ENCODE peak calls at places on chromosome 11, in four cellular contexts. One of them, this sample, is unnamed.

GRCh38 chr11:78426845-78427244 is 9.2 kb upstream of the GAB2 start:
- DNase-seq in NCI-H1105: no peak
- DNase-seq in activated T-cell treated with anti-CD3 and anti-CD28 coated beads for 1 hour: no peak
- DNase-seq in fibroblast of villous mesenchyme: no peak
- DNase-seq in this sample: no peak

GRCh38 chr11:127996825-127997224 is 590.5 kb downstream of the ETS1 start:
- DNase-seq in NCI-H1105: no peak
- DNase-seq in activated T-cell treated with anti-CD3 and anti-CD28 coated beads for 1 hour: no peak
- DNase-seq in fibroblast of villous mesenchyme: no peak
- DNase-seq in this sample: no peak

GRCh38 chr11:556175-556699 is 4.3 kb downstream of the LMNTD2 start:
- DNase-seq in NCI-H1105: no peak
- DNase-seq in activated T-cell treated with anti-CD3 and anti-CD28 coated beads for 1 hour: no peak
- DNase-seq in fibroblast of villous mesenchyme: no peak
- DNase-seq in this sample: no peak

GRCh38 chr11:27882066-27882697 is 181.9 kb upstream of the BDNF start:
- DNase-seq in NCI-H1105: no peak
- DNase-seq in activated T-cell treated with anti-CD3 and anti-CD28 coated beads for 1 hour: no peak
- DNase-seq in fibroblast of villous mesenchyme: peak
- DNase-seq in this sample: no peak

GRCh38 chr11:129643031-129643721 is 172.5 kb upstream of the TMEM45B start:
- DNase-seq in NCI-H1105: no peak
- DNase-seq in activated T-cell treated with anti-CD3 and anti-CD28 coated beads for 1 hour: no peak
- DNase-seq in fibroblast of villous mesenchyme: no peak
- DNase-seq in this sample: no peak

GRCh38 chr11:65034423-65034822 is 6.6 kb upstream of the SAC3D1 start:
- DNase-seq in NCI-H1105: no peak
- DNase-seq in activated T-cell treated with anti-CD3 and anti-CD28 coated beads for 1 hour: no peak
- DNase-seq in fibroblast of villous mesenchyme: no peak
- DNase-seq in this sample: no peak

GRCh38 chr11:79920480-79920879 is 479.6 kb upstream of the TENM4 start:
- DNase-seq in NCI-H1105: no peak
- DNase-seq in activated T-cell treated with anti-CD3 and anti-CD28 coated beads for 1 hour: no peak
- DNase-seq in fibroblast of villous mesenchyme: no peak
- DNase-seq in this sample: no peak

GRCh38 chr11:17735823-17736772 is 1.5 kb downstream of the KCNC1 start:
- DNase-seq in NCI-H1105: peak
- DNase-seq in activated T-cell treated with anti-CD3 and anti-CD28 coated beads for 1 hour: no peak
- DNase-seq in fibroblast of villous mesenchyme: no peak
- DNase-seq in this sample: no peak

GRCh38 chr11:1852885-1853284 is at the start of gene LSP1:
- DNase-seq in NCI-H1105: no peak
- DNase-seq in activated T-cell treated with anti-CD3 and anti-CD28 coated beads for 1 hour: peak
- DNase-seq in fibroblast of villous mesenchyme: no peak
- DNase-seq in this sample: peak

This sample was measured in effector memory CD8-positive, alpha-beta T cell.